ENCODE peak calls at places on chromosomes 1 and 21, in six cellular contexts. I, F, J, P, T and Y are unnamed samples.

GRCh38 chr1:59814180-59814900 is 409 bp upstream of the HOOK1 start:
- DNase-seq in I (peak; percentile 90), F (peak; percentile 94), J (peak; percentile 88), P (peak; percentile 95), T (peak; percentile 83), Y (no peak)

GRCh38 chr21:45970674-45971486 is 10.7 kb upstream of the COL6A1 start:
- DNase-seq in I (peak; percentile 85), F (peak; percentile 54), J (no peak), P (no peak), T (peak; percentile 92), Y (peak; percentile 65)

GRCh38 chr1:51469518-51469917 is 49.5 kb downstream of the EPS15 start:
- DNase-seq in I (no peak), F (no peak), J (no peak), P (no peak), T (no peak), Y (no peak)

GRCh38 chr1:215970406-215970805 is 403.3 kb downstream of the KCTD3 start:
- DNase-seq in I (no peak), F (no peak), J (no peak), P (no peak), T (no peak), Y (no peak)

GRCh38 chr1:67408148-67408547 is 22.1 kb downstream of the SERBP1 start:
- DNase-seq in I (no peak), F (no peak), J (no peak), P (no peak), T (no peak), Y (no peak)

GRCh38 chr1:154726443-154726842 is 118.5 kb upstream of the ADAR start:
- DNase-seq in I (no peak), F (no peak), J (no peak), P (no peak), T (no peak), Y (no peak)

GRCh38 chr1:168083456-168084325 is 53.0 kb downstream of the GPR161 start:
- DNase-seq in I (no peak), F (no peak), J (no peak), P (no peak), T (no peak), Y (no peak)

GRCh38 chr1:236158719-236159118 is 16.4 kb downstream of the GPR137B start:
- DNase-seq in I (no peak), F (no peak), J (no peak), P (no peak), T (no peak), Y (no peak)

DNA sequence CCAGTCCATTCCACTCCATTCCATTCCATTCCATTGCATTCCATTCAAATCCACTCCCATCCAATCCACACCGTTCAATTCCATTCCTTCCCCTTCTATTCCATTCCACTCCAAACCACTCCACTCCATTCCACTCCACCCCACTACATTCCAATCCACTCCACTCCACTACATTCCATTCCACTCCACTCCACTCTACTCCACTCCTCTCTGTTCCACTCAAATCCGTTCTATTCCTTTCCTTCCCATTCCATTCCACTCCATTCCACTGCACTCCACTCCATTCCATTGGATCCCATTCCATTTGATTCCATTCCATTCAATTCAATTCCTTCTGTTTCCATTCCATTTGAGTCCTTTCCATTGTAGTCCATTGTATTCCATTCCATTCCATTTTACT is 2568.3 kb upstream of the TPTE start:
- DNase-seq in I (no peak), F (no peak), J (no peak), P (no peak), T (no peak), Y (no peak)
- H3K9me3 ChIP-seq in I (peaks cover 95% of the 10 kb centered on the region), F (peaks cover 72% of the 10 kb centered on the region), J (peaks cover 76% of the 10 kb centered on the region), P (no peaks in the 10 kb centered on the region), T (peaks cover 82% of the 10 kb centered on the region), Y (no peaks in the 10 kb centered on the region)

GRCh38 chr1:245704341-245704740 is 549.6 kb downstream of the KIF26B start:
- DNase-seq in I (no peak), F (no peak), J (no peak), P (no peak), T (no peak), Y (no peak)
- TF ChIP-seq EP300 in I (no peak), F (no peak), J (no peak), P (no peak), T (no peak), Y (no peak)

DNA sequence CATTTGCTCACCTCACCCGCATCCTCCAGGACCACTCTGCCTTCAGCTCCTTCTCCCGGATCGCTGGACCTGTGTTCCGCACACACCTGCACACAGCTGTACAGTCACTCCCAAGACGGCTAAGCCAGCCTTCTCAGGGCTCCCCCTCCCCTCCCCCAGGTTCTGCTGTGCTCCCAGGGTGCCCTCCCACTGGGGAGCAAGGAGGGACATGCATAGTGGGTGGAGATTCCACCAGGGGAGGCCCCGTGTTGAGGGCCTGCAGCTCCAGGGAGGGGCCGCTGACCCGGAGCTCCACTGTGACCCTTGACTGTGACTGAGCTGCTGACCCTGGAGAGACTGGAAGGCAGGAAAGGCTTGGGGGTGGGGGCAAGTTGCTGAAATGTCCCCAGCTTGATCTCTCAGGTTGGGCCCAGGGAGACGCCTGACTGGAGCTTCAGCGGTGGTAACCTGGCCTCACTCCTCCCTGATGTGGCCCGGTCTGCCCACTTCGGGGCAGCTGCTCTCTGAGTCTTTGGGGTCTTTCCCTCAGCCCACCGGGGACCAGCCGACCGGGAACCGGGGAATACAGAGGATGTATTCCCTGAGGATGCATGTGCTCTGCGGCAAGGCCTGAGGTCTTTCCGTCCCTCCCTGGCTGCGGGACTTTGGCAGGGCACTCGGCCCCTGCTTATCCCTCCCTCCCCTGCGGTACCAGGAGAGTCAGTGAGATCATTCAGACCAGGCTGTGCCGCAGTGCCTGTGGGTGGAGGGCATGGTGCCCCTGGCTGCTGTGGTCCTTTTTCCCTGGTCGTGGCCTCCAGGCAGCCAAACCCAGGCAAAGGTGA is 28.6 kb upstream of the PLCH2 start:
- DNase-seq in I (no peak), F (no peak), J (no peak), P (no peak), T (no peak), Y (no peak)
- H3K4me1 ChIP-seq in I (peaks cover 15% of the 10 kb centered on the region), F (no peaks in the 10 kb centered on the region), J (peaks cover 3% of the 10 kb centered on the region), P (peaks cover 4% of the 10 kb centered on the region), T (peaks cover 12% of the 10 kb centered on the region), Y (peaks cover 6% of the 10 kb centered on the region)

GRCh38 chr1:248630551-248630950 is 4.3 kb downstream of the OR2T11 start:
- DNase-seq in I (no peak), F (no peak), J (no peak), P (no peak), T (no peak), Y (no peak)
- H3K9me3 ChIP-seq in I (no peaks in the 10 kb centered on the region), F (no peaks in the 10 kb centered on the region), J (no peaks in the 10 kb centered on the region), P (no peaks in the 10 kb centered on the region), T (peaks cover 52% of the 10 kb centered on the region), Y (no peaks in the 10 kb centered on the region)